ENCODE peak calls at places on chromosomes 5 and 9, in nine cellular contexts. M is heart left ventricle, A is suprapubic skin, K is right lobe of liver, R is upper lobe of left lung, Q is Peyer's patch, W is K562, Z is IMR-90, F is esophagus squamous epithelium. P is an unnamed sample.

GRCh38 chr9:12921621-12922020 is 146.8 kb downstream of the LURAP1L start:
- DNase-seq in M (no peak), A (no peak), K (no peak), R (no peak), Q (no peak), W (no peak), Z (no peak), F (no peak), P (no peak)

GRCh38 chr9:119227422-119227821 is 141.8 kb downstream of the BRINP1 start:
- DNase-seq in M (no peak), A (no peak), K (no peak), R (no peak), Q (no peak), W (no peak), Z (no peak), F (no peak), P (no peak)

GRCh38 chr9:21782207-21782606 is 20.2 kb upstream of the MTAP start:
- DNase-seq in M (no peak), A (no peak), K (no peak), R (no peak), Q (no peak), W (no peak), Z (no peak), F (no peak), P (no peak)

GRCh38 chr9:87685431-87685830 is 40.5 kb upstream of the CTSL start:
- DNase-seq in M (no peak), A (no peak), K (no peak), R (no peak), Q (no peak), W (no peak), Z (peak; percentile 67), F (no peak), P (no peak)

GRCh38 chr9:128174062-128174461 is 14.0 kb downstream of the BBLN start:
- DNase-seq in M (no peak), A (no peak), K (no peak), R (no peak), Q (no peak), W (no peak), Z (no peak), F (no peak), P (no peak)

GRCh38 chr5:76715734-76716455 is at the start of gene F2R:
- DNase-seq in M (peak; percentile 65), A (no peak), K (peak; percentile 59), R (peak; percentile 31), Q (no peak), W (peak; percentile 79), Z (peak; percentile 70), F (no peak), P (no peak)

GRCh38 chr9:76302947-76303550 is 91.2 kb downstream of the RFK start:
- DNase-seq in M (no peak), A (no peak), K (no peak), R (no peak), Q (no peak), W (peak; percentile 41), Z (peak; percentile 72), F (no peak), P (no peak)

GRCh38 chr5:94849821-94850736 is 231.6 kb downstream of the SLF1 start:
- DNase-seq in M (no peak), A (no peak), K (no peak), R (no peak), Q (no peak), W (peak; percentile 15), Z (peak; percentile 66), F (no peak), P (no peak)

GRCh38 chr5:63154480-63155309 is 576.1 kb downstream of the LRRC70 start:
- DNase-seq in M (no peak), A (no peak), K (no peak), R (no peak), Q (no peak), W (no peak), Z (no peak), F (no peak), P (no peak)

GRCh38 chr9:93143830-93144530 is 9.9 kb upstream of the NINJ1 start:
- DNase-seq in M (no peak), A (peak; percentile 79), K (no peak), R (no peak), Q (peak; percentile 42), W (no peak), Z (no peak), F (no peak), P (no peak)

GRCh38 chr5:32076699-32077695 is 97.1 kb downstream of the GOLPH3 start:
- DNase-seq in M (peak; percentile 70), A (peak; percentile 37), K (no peak), R (no peak), Q (no peak), W (peak; percentile 42), Z (peak; percentile 59), F (no peak), P (no peak)

GRCh38 chr5:41925555-41925946 is 470 bp downstream of the FBXO4 start:
- DNase-seq in M (peak; percentile 23), A (peak; percentile 80), K (peak; percentile 55), R (peak; percentile 20), Q (peak; percentile 22), W (peak; percentile 76), Z (peak; percentile 24), F (no peak), P (peak; percentile 70)

GRCh38 chr5:41921874-41922273 is 3.2 kb upstream of the FBXO4 start:
- DNase-seq in M (no peak), A (no peak), K (no peak), R (no peak), Q (no peak), W (no peak), Z (peak; percentile 60), F (no peak), P (no peak)

GRCh38 chr5:41927604-41928003 is 2.5 kb downstream of the FBXO4 start:
- DNase-seq in M (no peak), A (no peak), K (no peak), R (no peak), Q (no peak), W (peak; percentile 16), Z (no peak), F (no peak), P (no peak)

GRCh38 chr5:41924526-41924871 is 582 bp upstream of the FBXO4 start:
- DNase-seq in M (no peak), A (no peak), K (no peak), R (no peak), Q (no peak), W (no peak), Z (no peak), F (no peak), P (no peak)

DNA sequence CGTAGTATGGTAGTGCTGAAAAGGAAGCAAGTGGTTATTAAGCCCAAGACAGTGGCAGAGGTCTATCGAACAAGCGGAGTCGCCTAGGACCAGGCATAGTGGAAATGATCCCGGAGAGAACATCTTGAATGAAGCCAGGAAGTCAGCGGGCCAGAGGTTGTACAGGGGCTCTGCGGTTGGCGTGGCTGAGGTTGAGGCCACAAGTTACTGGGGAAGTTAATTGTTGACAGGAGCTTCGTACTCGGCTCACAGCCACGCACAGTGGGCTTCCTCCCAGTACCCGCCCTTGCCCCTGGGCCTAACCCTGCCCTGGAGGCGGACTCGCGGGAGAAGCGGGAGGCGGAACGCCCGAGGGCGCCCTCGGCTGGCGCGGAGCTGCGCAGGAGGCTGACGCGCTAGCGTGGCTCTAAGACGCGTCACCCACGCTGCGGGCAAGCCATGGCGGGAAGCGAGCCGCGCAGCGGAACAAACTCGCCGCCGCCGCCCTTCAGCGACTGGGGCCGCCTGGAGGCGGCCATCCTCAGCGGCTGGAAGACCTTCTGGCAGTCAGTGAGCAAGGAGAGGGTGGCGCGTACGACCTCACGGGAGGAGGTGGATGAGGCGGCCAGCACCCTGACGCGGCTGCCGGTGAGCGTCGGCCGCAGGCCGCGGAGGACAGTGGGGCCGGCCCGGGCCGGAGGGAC is at the start of gene FBXO4:
- DNase-seq in M (peak; percentile 85), A (peak; percentile 92), K (peak; percentile 95), R (peak; percentile 89), Q (peak; percentile 75), W (peak; percentile 84), Z (peak; percentile 78), F (peak; percentile 12), P (peak; percentile 92)
- TF ChIP-seq POLR2A in M (peak; percentile 42), A (peak; percentile 30), K (peak; percentile 82), R (no peak), Q (peak; percentile 74), W (peak; percentile 94), Z (peak; percentile 84), F (no peak), P (peak; percentile 24)

DNA sequence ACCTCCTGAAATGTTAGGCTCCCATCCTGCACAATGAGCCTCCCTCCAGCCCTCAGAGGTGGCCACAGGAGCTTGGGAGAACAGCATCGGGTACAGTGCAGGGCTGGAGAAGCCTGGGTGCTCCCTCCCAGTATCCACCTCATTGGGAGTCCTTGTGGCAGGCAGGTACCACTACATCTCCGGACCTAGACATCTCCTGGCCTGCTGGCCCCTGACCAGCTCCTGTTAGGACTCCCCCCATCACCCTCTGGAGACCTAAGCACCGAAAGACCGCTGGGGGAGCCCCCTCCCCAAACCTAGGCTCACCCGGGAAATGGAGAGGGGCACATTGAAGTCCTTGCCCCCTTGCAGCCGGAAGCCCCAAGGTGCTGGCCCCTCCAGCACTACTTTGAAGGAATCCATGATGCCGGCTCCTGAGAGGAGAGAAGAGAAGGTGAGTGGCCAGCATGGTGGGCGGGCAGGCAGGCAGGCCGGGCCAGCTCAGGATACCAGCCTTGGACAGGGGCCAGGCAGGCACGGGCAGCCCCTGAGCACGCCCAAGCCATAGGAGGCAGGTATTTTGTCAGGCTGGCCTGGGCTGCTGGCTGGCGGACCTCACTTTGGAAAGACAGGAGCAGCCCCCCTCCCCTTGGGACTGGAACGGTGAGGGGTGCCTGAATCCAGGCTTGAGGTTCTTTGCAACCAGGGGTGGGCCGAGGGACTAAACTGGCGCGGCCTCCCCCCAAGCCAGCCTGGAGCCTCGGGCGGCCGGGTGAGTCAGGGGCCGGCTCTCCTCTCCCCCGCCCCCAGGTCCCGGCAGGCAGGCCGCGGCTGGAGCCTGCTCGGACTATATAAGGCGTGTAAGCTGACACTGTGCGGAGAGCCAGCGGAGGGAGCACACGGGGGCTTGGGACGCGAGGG is 1.0 kb downstream of the PDLIM7 start:
- DNase-seq in M (peak; percentile 87), A (no peak), K (no peak), R (peak; percentile 74), Q (no peak), W (peak; percentile 39), Z (peak; percentile 94), F (no peak), P (peak; percentile 97)
- TF ChIP-seq CTCF in M (no peak), A (no peak), K (no peak), R (peak; percentile 36), Q (no peak), W (peak; percentile 35), Z (peak; percentile 36), F (peak; percentile 28), P (peak; percentile 48)

DNA sequence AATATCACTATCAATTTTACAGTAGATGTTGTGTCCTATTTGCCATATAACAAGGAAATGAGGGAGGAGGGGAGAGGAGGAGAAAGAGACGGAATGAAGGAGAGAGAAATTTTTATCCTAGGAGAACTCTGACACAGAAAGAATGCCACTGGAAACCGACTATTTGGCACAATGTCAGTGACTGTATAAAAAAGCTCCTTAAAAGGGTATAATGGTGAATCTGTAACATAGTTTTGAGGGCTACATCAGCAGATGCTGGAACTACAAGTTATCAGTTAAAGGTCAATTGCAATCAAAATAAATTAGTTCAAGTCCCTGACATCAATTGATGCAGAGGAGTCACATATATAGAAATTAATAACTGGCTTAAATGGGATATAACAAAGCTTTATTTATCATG is 5.7 kb downstream of the EDIL3 start:
- DNase-seq in M (no peak), A (no peak), K (no peak), R (no peak), Q (no peak), W (no peak), Z (peak; percentile 74), F (no peak), P (no peak)
- H3K27ac ChIP-seq in M (no peak overlapping the region), A (no peak overlapping the region), K (no peak overlapping the region), R (no peak overlapping the region), Q (no peak overlapping the region), W (no peak overlapping the region), Z (peak overlapping the region; percentile 25), F (no peak overlapping the region), P (no peak overlapping the region)

GRCh38 chr5:163459888-163460561 is at the start of gene NUDCD2:
- DNase-seq in M (peak; percentile 96), A (peak; percentile 97), K (peak; percentile 96), R (peak; percentile 95), Q (peak; percentile 93), W (peak; percentile 85), Z (peak; percentile 99), F (peak; percentile 83), P (peak; percentile 98)
- TF ChIP-seq POLR2A in M (peak; percentile 85), A (no peak), K (peak; percentile 82), R (no peak), Q (peak; percentile 67), W (peak; percentile 90), Z (peak; percentile 82), F (no peak), P (peak; percentile 78)